ENCODE peak calls at places on chromosomes 1 and 21, in five cellular contexts. T is transverse colon, Z is PC-9, K is lower lobe of right lung, C is H9. Y is an unnamed sample.

GRCh38 chr1:145706282-145706681 is 886 bp downstream of the PDZK1 start:
- DNase-seq in T (no peak), Z (peak; percentile 99), C (no peak), K (no peak), Y (no peak)

GRCh38 chr21:31974454-31974985 is 101.7 kb downstream of the HUNK start:
- DNase-seq in K (no peak), Z (no peak), C (peak; percentile 34), T (no peak), Y (no peak)

GRCh38 chr1:207355060-207355459 is 33.6 kb downstream of the CD55 start:
- DNase-seq in T (no peak), Z (no peak), C (no peak), K (no peak), Y (no peak)

GRCh38 chr21:35652196-35652595 is 408.1 kb downstream of the SETD4 start:
- DNase-seq in Z (no peak), K (no peak), C (no peak), T (no peak), Y (no peak)

GRCh38 chr1:43934279-43934985 is 831 bp downstream of the ARTN start:
- DNase-seq in Z (peak; percentile 64), K (peak; percentile 80), C (peak; percentile 93), T (peak; percentile 82), Y (peak; percentile 95)

GRCh38 chr1:242081446-242081845 is 82.5 kb upstream of the MAP1LC3C start:
- DNase-seq in Z (no peak), K (no peak), C (no peak), T (no peak), Y (no peak)

GRCh38 chr1:31769720-31770390 is 5.7 kb upstream of the ADGRB2 start:
- DNase-seq in T (no peak), K (no peak), Z (no peak), C (no peak), Y (no peak)

GRCh38 chr1:157862114-157863070 is 20.8 kb upstream of the CD5L start:
- DNase-seq in T (no peak), C (no peak), K (no peak), Z (no peak), Y (no peak)

GRCh38 chr1:68141801-68142440 is 90.4 kb downstream of the WLS start:
- DNase-seq in K (no peak), C (no peak), Z (no peak), T (no peak), Y (peak; percentile 40)

GRCh38 chr1:26999440-26999987 is 6.0 kb downstream of the TRNP1 start:
- DNase-seq in T (peak; percentile 66), K (peak; percentile 70), Z (peak; percentile 70), C (peak; percentile 96), Y (peak; percentile 95)

GRCh38 chr1:30264672-30265025 is 458.7 kb downstream of the MATN1 start:
- DNase-seq in T (no peak), K (no peak), C (no peak), Z (no peak), Y (no peak)

GRCh38 chr1:54580856-54581550 is 33.0 kb downstream of the ACOT11 start:
- DNase-seq in K (no peak), T (no peak), Z (no peak), C (no peak), Y (no peak)

GRCh38 chr1:16915627-16915973 is 6.1 kb upstream of the CROCC start:
- DNase-seq in C (no peak), Z (no peak), T (no peak), K (no peak), Y (peak; percentile 53)

GRCh38 chr1:113912594-113913311 is 7.6 kb downstream of the DCLRE1B start:
- DNase-seq in K (no peak), T (no peak), Z (no peak), C (no peak), Y (no peak)

GRCh38 chr1:211735208-211736170 is 60.1 kb upstream of the NEK2 start:
- DNase-seq in K (no peak), Z (peak; percentile 95), T (peak; percentile 17), C (peak; percentile 44), Y (peak; percentile 79)

GRCh38 chr1:216020743-216021345 is 402.4 kb downstream of the USH2A start:
- DNase-seq in C (no peak), Z (no peak), K (no peak), T (no peak), Y (no peak)

GRCh38 chr21:35138665-35139381 is 89.7 kb upstream of the RUNX1 start:
- DNase-seq in Z (peak; percentile 95), T (no peak), C (no peak), K (no peak), Y (no peak)

GRCh38 chr21:38282921-38283320 is 26.1 kb downstream of the KCNJ15 start:
- DNase-seq in K (no peak), T (no peak), Z (no peak), C (no peak), Y (no peak)

GRCh38 chr1:247096112-247096511 is 8.0 kb downstream of the ZNF669 start:
- DNase-seq in K (no peak), Z (no peak), T (no peak), C (no peak), Y (no peak)

GRCh38 chr1:169427081-169427611 is at the start of gene CCDC181:
- DNase-seq in T (peak; percentile 15), C (peak; percentile 95), K (peak; percentile 56), Z (no peak), Y (peak; percentile 96)

GRCh38 chr1:154418062-154418897 is 13.1 kb downstream of the IL6R start:
- DNase-seq in T (peak; percentile 92), C (no peak), Z (peak; percentile 98), K (peak; percentile 86), Y (peak; percentile 43)

GRCh38 chr1:96598416-96599168 is 123.0 kb upstream of the PTBP2 start:
- DNase-seq in Z (no peak), C (no peak), T (no peak), K (no peak), Y (no peak)

GRCh38 chr1:156833598-156833997 is 16.9 kb upstream of the SH2D2A start:
- DNase-seq in T (no peak), Z (no peak), C (no peak), K (no peak), Y (no peak)

GRCh38 chr1:24111998-24112380 is at the start of gene MYOM3:
- DNase-seq in Z (no peak), T (no peak), C (no peak), K (no peak), Y (peak; percentile 63)

GRCh38 chr1:96587222-96587621 is 134.4 kb upstream of the PTBP2 start:
- DNase-seq in K (no peak), T (no peak), Z (no peak), C (no peak), Y (no peak)

GRCh38 chr1:26177182-26177684 is at the start of gene CNKSR1:
- DNase-seq in Z (peak; percentile 88), C (peak; percentile 97), K (peak; percentile 90), T (peak; percentile 89), Y (peak; percentile 98)

DNA sequence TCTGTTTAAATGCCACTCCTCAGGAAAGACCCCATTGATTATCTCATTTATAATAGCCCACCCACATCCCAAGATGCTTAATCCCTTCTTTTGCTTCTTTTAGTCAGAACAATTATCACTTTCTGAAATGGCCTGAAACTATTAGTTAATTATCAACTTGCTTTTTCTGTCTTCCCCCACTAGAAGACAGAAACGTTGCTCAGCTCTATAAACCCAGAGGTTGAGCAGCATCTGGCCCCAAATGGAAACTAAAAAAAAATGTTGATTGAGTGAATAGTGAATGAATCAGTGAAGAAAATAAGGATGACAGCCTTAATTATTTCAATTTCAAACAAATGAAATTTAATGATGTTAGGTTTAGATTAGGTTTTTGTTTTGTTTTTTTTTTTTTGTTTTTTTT is 38.2 kb upstream of the PIGC start:
- DNase-seq in Z (no peak), C (no peak), K (no peak), T (no peak), Y (no peak)
- H3K4me1 ChIP-seq in Z (peaks cover 27% of the 10 kb centered on the region), C (no peaks in the 10 kb centered on the region), K (no peaks in the 10 kb centered on the region), T (no peaks in the 10 kb centered on the region), Y (no peaks in the 10 kb centered on the region)

GRCh38 chr1:228006793-228007053 is at the start of gene WNT3A:
- DNase-seq in T (no peak), C (no peak), Z (no peak), K (no peak), Y (no peak)

GRCh38 chr1:228009116-228009827 is 2.5 kb downstream of the WNT3A start:
- DNase-seq in Z (no peak), T (no peak), C (no peak), K (no peak), Y (peak; percentile 61)

GRCh38 chr1:228008391-228009115 is 1.8 kb downstream of the WNT3A start:
- DNase-seq in Z (no peak), K (no peak), T (no peak), C (no peak), Y (peak; percentile 78)

GRCh38 chr1:228007054-228007800 is 429 bp downstream of the WNT3A start:
- DNase-seq in Z (no peak), T (no peak), K (no peak), C (no peak), Y (peak; percentile 77)

DNA sequence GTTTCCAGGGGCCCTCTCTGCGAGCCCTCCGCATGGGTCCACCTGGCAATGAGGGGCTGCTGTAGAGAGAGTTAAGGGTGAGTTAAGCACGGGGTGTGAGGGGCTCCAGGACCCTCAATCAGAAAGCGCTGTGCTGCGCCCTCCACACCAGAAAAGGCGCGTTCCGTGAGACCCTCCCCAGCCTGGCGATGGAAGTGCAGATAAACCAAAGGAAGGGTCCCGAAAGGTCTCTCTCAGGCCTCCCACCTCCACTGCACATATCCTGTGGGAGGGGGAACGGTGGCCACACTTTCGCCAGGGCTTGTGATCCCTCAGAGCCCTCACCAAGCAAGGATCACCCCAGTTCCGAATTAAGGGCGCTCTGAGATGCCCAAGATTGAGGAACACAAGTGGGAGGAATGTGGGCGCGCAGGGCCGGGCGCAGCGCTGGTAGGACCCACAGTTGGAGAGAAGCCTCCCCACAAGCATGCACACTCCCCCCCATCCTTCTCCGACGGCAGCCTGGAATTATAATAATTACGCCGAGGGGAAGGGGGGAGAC is 1.1 kb downstream of the WNT3A start:
- DNase-seq in C (no peak), K (no peak), Z (no peak), T (no peak), Y (peak; percentile 55)
- H3K27me3 ChIP-seq in C (peaks cover 77% of the 10 kb centered on the region), K (peaks cover 66% of the 10 kb centered on the region), Z (peaks cover 24% of the 10 kb centered on the region), T (peaks cover 79% of the 10 kb centered on the region), Y (peaks cover 95% of the 10 kb centered on the region)

DNA sequence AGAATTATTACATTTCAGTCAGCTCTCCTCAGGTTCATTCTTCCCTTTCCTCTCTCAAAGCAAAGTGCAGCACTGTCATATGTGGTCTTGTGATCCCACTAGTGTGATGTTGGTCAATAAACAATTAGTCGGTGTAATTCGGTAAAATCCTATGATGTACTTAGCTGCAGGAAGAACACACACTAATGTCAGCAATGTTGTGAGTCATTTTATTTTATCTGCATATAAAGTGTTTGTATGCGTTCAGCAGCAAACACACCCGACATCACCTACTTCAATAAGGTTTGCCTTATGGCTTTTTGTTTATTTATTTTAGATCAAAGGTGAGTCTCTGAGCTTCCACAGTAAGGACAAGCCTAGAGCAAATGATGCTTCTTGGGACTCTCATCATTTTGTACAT is 47.8 kb downstream of the PTPN14 start:
- DNase-seq in K (no peak), C (no peak), Z (peak; percentile 73), T (no peak), Y (no peak)
- H3K4me1 ChIP-seq in K (peaks cover 8% of the 10 kb centered on the region), C (peaks cover 12% of the 10 kb centered on the region), Z (peaks cover 47% of the 10 kb centered on the region), T (peaks cover 8% of the 10 kb centered on the region), Y (peaks cover 16% of the 10 kb centered on the region)

GRCh38 chr1:209382701-209383100 is 200.8 kb upstream of the CAMK1G start:
- DNase-seq in C (no peak), Z (no peak), K (no peak), T (no peak), Y (no peak)

GRCh38 chr1:209383907-209384709 is 199.4 kb upstream of the CAMK1G start:
- DNase-seq in Z (peak; percentile 90), C (no peak), T (no peak), K (no peak), Y (peak; percentile 62)

GRCh38 chr1:209384710-209385550 is 198.6 kb upstream of the CAMK1G start:
- DNase-seq in C (no peak), Z (peak; percentile 58), T (no peak), K (no peak), Y (no peak)

GRCh38 chr1:209386156-209386555 is 197.4 kb upstream of the CAMK1G start:
- DNase-seq in C (no peak), K (no peak), Z (no peak), T (no peak), Y (no peak)

GRCh38 chr1:209383422-209383821 is 200.1 kb upstream of the CAMK1G start:
- DNase-seq in C (no peak), K (no peak), T (no peak), Z (peak; percentile 60), Y (no peak)
- H3K27me3 ChIP-seq in C (no peaks in the 10 kb centered on the region), K (no peaks in the 10 kb centered on the region), T (no peaks in the 10 kb centered on the region), Z (no peaks in the 10 kb centered on the region), Y (no peaks in the 10 kb centered on the region)

Y was measured in endodermal cell.